ENCODE peak calls at places on chromosomes 2 and 18, in eight cellular contexts. One of them, this sample, is unnamed.

GRCh38 chr2:228681426-228681825 is 499.9 kb upstream of the SPHKAP start:
- DNase-seq in fibroblast of mammary gland: peak
- DNase-seq in cardiac fibroblast: peak
- DNase-seq in GM06990: no peak
- DNase-seq in kidney: no peak
- DNase-seq in astrocyte of the spinal cord: peak
- DNase-seq in psoas muscle: no peak
- DNase-seq in GM12865: no peak
- DNase-seq in this sample: peak

GRCh38 chr2:154623819-154624218 is 74.7 kb upstream of the KCNJ3 start:
- DNase-seq in fibroblast of mammary gland: peak
- DNase-seq in cardiac fibroblast: peak
- DNase-seq in GM06990: no peak
- DNase-seq in kidney: no peak
- DNase-seq in astrocyte of the spinal cord: peak
- DNase-seq in psoas muscle: no peak
- DNase-seq in GM12865: peak
- DNase-seq in this sample: peak

GRCh38 chr2:200944467-200945394 is 18.7 kb downstream of the ORC2 start:
- DNase-seq in fibroblast of mammary gland: peak
- DNase-seq in cardiac fibroblast: peak
- DNase-seq in GM06990: no peak
- DNase-seq in kidney: no peak
- DNase-seq in astrocyte of the spinal cord: peak
- DNase-seq in psoas muscle: no peak
- DNase-seq in GM12865: peak
- DNase-seq in this sample: peak

GRCh38 chr2:212686285-212686895 is 147.8 kb upstream of the ERBB4 start:
- DNase-seq in fibroblast of mammary gland: peak
- DNase-seq in cardiac fibroblast: peak
- DNase-seq in GM06990: peak
- DNase-seq in kidney: no peak
- DNase-seq in astrocyte of the spinal cord: peak
- DNase-seq in psoas muscle: peak
- DNase-seq in GM12865: peak
- DNase-seq in this sample: peak

GRCh38 chr2:63344575-63345284 is 243.5 kb downstream of the WDPCP start:
- DNase-seq in fibroblast of mammary gland: no peak
- DNase-seq in cardiac fibroblast: no peak
- DNase-seq in GM06990: peak
- DNase-seq in kidney: no peak
- DNase-seq in astrocyte of the spinal cord: no peak
- DNase-seq in psoas muscle: no peak
- DNase-seq in GM12865: peak
- DNase-seq in this sample: no peak

GRCh38 chr2:101608411-101609317 is 88.8 kb upstream of the MAP4K4 start:
- DNase-seq in fibroblast of mammary gland: peak
- DNase-seq in cardiac fibroblast: no peak
- DNase-seq in GM06990: no peak
- DNase-seq in kidney: no peak
- DNase-seq in astrocyte of the spinal cord: no peak
- DNase-seq in psoas muscle: no peak
- DNase-seq in GM12865: no peak
- DNase-seq in this sample: no peak

GRCh38 chr18:12308386-12309100 is 502 bp downstream of the TUBB6 start:
- DNase-seq in fibroblast of mammary gland: peak
- DNase-seq in cardiac fibroblast: peak
- DNase-seq in GM06990: peak
- DNase-seq in kidney: peak
- DNase-seq in astrocyte of the spinal cord: peak
- DNase-seq in psoas muscle: peak
- DNase-seq in GM12865: peak
- DNase-seq in this sample: peak

GRCh38 chr2:207531024-207531411 is 1.3 kb downstream of the CREB1 start:
- DNase-seq in fibroblast of mammary gland: peak
- DNase-seq in cardiac fibroblast: peak
- DNase-seq in GM06990: peak
- DNase-seq in kidney: no peak
- DNase-seq in astrocyte of the spinal cord: no peak
- DNase-seq in psoas muscle: no peak
- DNase-seq in GM12865: peak
- DNase-seq in this sample: no peak

GRCh38 chr18:7617738-7618422 is 50.8 kb downstream of the PTPRM start:
- DNase-seq in fibroblast of mammary gland: peak
- DNase-seq in cardiac fibroblast: peak
- DNase-seq in GM06990: no peak
- DNase-seq in kidney: no peak
- DNase-seq in astrocyte of the spinal cord: peak
- DNase-seq in psoas muscle: no peak
- DNase-seq in GM12865: no peak
- DNase-seq in this sample: peak

GRCh38 chr2:190578158-190579057 is 43.9 kb upstream of the NEMP2 start:
- DNase-seq in fibroblast of mammary gland: peak
- DNase-seq in cardiac fibroblast: peak
- DNase-seq in GM06990: no peak
- DNase-seq in kidney: no peak
- DNase-seq in astrocyte of the spinal cord: no peak
- DNase-seq in psoas muscle: no peak
- DNase-seq in GM12865: no peak
- DNase-seq in this sample: peak

GRCh38 chr18:68275616-68276015 is 439.3 kb downstream of the TMX3 start:
- DNase-seq in fibroblast of mammary gland: peak
- DNase-seq in cardiac fibroblast: peak
- DNase-seq in GM06990: no peak
- DNase-seq in kidney: no peak
- DNase-seq in astrocyte of the spinal cord: peak
- DNase-seq in psoas muscle: no peak
- DNase-seq in GM12865: no peak
- DNase-seq in this sample: peak

GRCh38 chr2:235461763-235462414 is 32.0 kb upstream of the AGAP1 start:
- DNase-seq in fibroblast of mammary gland: no peak
- DNase-seq in cardiac fibroblast: no peak
- DNase-seq in GM06990: no peak
- DNase-seq in kidney: no peak
- DNase-seq in astrocyte of the spinal cord: no peak
- DNase-seq in psoas muscle: no peak
- DNase-seq in GM12865: no peak
- DNase-seq in this sample: no peak

GRCh38 chr18:67742954-67743353 is 226.4 kb upstream of the DSEL start:
- DNase-seq in fibroblast of mammary gland: peak
- DNase-seq in cardiac fibroblast: no peak
- DNase-seq in GM06990: no peak
- DNase-seq in kidney: no peak
- DNase-seq in astrocyte of the spinal cord: no peak
- DNase-seq in psoas muscle: no peak
- DNase-seq in GM12865: no peak
- DNase-seq in this sample: no peak

GRCh38 chr2:33267745-33268144 is 208.7 kb upstream of the RASGRP3 start:
- DNase-seq in fibroblast of mammary gland: peak
- DNase-seq in cardiac fibroblast: peak
- DNase-seq in GM06990: no peak
- DNase-seq in kidney: no peak
- DNase-seq in astrocyte of the spinal cord: no peak
- DNase-seq in psoas muscle: no peak
- DNase-seq in GM12865: no peak
- DNase-seq in this sample: peak

GRCh38 chr2:85862426-85862825 is 26.4 kb downstream of the ST3GAL5 start:
- DNase-seq in fibroblast of mammary gland: no peak
- DNase-seq in cardiac fibroblast: no peak
- DNase-seq in GM06990: no peak
- DNase-seq in kidney: no peak
- DNase-seq in astrocyte of the spinal cord: peak
- DNase-seq in psoas muscle: no peak
- DNase-seq in GM12865: no peak
- DNase-seq in this sample: no peak

GRCh38 chr2:36485521-36485920 is 112.4 kb downstream of the FEZ2 start:
- DNase-seq in fibroblast of mammary gland: peak
- DNase-seq in cardiac fibroblast: peak
- DNase-seq in GM06990: no peak
- DNase-seq in kidney: no peak
- DNase-seq in astrocyte of the spinal cord: peak
- DNase-seq in psoas muscle: no peak
- DNase-seq in GM12865: no peak
- DNase-seq in this sample: peak

GRCh38 chr18:45863469-45863868 is 38.0 kb downstream of the SIGLEC15 start:
- DNase-seq in fibroblast of mammary gland: no peak
- DNase-seq in cardiac fibroblast: no peak
- DNase-seq in GM06990: no peak
- DNase-seq in kidney: no peak
- DNase-seq in astrocyte of the spinal cord: no peak
- DNase-seq in psoas muscle: no peak
- DNase-seq in GM12865: no peak
- DNase-seq in this sample: no peak

GRCh38 chr2:72533767-72534166 is 292.1 kb downstream of the EXOC6B start:
- DNase-seq in fibroblast of mammary gland: peak
- DNase-seq in cardiac fibroblast: no peak
- DNase-seq in GM06990: no peak
- DNase-seq in kidney: no peak
- DNase-seq in astrocyte of the spinal cord: peak
- DNase-seq in psoas muscle: no peak
- DNase-seq in GM12865: no peak
- DNase-seq in this sample: peak

DNA sequence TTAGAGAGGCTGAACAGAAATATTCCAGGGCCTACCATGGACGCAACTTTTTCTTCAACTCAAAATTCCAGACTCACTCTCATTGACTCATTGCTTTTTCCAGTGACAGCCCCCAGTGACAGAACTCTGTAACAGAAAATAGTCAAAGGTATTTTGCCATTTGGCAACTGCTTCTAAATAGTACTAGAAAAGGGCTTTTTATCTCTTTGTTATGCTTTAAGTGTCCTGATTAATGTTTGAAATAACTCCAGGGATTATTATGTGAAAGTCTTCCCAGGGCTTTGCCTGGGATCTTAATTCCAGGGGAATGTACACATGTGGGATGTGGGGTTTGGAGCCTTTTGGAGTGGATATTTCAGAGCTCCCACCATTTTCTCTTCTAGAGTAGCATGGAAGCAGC is 198.7 kb downstream of the KCNS3 start:
- DNase-seq in fibroblast of mammary gland: no peak
- DNase-seq in cardiac fibroblast: no peak
- DNase-seq in GM06990: no peak
- DNase-seq in kidney: no peak
- DNase-seq in astrocyte of the spinal cord: no peak
- DNase-seq in psoas muscle: no peak
- DNase-seq in GM12865: no peak
- DNase-seq in this sample: no peak
- H3K4me3 ChIP-seq in fibroblast of mammary gland: no peak
- H3K4me3 ChIP-seq in cardiac fibroblast: no peak
- H3K4me3 ChIP-seq in GM06990: no peak
- H3K4me3 ChIP-seq in kidney: no peak
- H3K4me3 ChIP-seq in astrocyte of the spinal cord: no peak
- H3K4me3 ChIP-seq in psoas muscle: no peak
- H3K4me3 ChIP-seq in GM12865: no peak
- H3K4me3 ChIP-seq in this sample: no peak

GRCh38 chr18:43420950-43421349 is 143.7 kb upstream of the SYT4 start:
- DNase-seq in fibroblast of mammary gland: no peak
- DNase-seq in cardiac fibroblast: no peak
- DNase-seq in GM06990: no peak
- DNase-seq in kidney: no peak
- DNase-seq in astrocyte of the spinal cord: no peak
- DNase-seq in psoas muscle: no peak
- DNase-seq in GM12865: no peak
- DNase-seq in this sample: no peak
- TF ChIP-seq CTCF in fibroblast of mammary gland: peak
- TF ChIP-seq CTCF in cardiac fibroblast: peak
- TF ChIP-seq CTCF in GM06990: peak
- TF ChIP-seq CTCF in kidney: no peak
- TF ChIP-seq CTCF in astrocyte of the spinal cord: peak
- TF ChIP-seq CTCF in psoas muscle: no peak
- TF ChIP-seq CTCF in GM12865: peak
- TF ChIP-seq CTCF in this sample: peak

GRCh38 chr2:224033601-224034000 is 5.5 kb downstream of the SERPINE2 start:
- DNase-seq in fibroblast of mammary gland: no peak
- DNase-seq in cardiac fibroblast: no peak
- DNase-seq in GM06990: no peak
- DNase-seq in kidney: no peak
- DNase-seq in astrocyte of the spinal cord: no peak
- DNase-seq in psoas muscle: no peak
- DNase-seq in GM12865: no peak
- DNase-seq in this sample: no peak
- H3K4me3 ChIP-seq in fibroblast of mammary gland: no peak
- H3K4me3 ChIP-seq in cardiac fibroblast: no peak
- H3K4me3 ChIP-seq in GM06990: no peak
- H3K4me3 ChIP-seq in kidney: no peak
- H3K4me3 ChIP-seq in astrocyte of the spinal cord: no peak
- H3K4me3 ChIP-seq in psoas muscle: no peak
- H3K4me3 ChIP-seq in GM12865: no peak
- H3K4me3 ChIP-seq in this sample: no peak

DNA sequence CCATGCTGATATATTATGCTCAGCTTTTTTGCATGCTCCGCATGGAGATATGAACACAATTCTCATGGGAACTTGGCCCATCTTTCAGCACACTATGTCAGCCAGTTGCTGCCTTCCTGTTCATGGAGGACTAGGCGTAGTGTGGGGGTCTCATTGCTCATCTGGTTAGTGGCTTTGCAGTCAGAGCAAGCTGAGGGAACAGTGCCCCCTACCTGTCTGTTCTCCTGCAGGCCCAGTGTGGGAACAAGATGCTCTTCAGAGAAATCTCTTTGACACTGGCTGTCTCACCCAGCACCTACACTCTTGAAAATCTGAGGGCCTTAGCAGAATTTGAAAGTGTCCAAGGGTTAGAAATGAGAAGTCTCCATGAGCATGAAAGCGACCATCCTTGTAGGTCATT is 47.1 kb downstream of the SPTBN1 start:
- DNase-seq in fibroblast of mammary gland: peak
- DNase-seq in cardiac fibroblast: peak
- DNase-seq in GM06990: no peak
- DNase-seq in kidney: no peak
- DNase-seq in astrocyte of the spinal cord: no peak
- DNase-seq in psoas muscle: no peak
- DNase-seq in GM12865: peak
- DNase-seq in this sample: peak
- TF ChIP-seq CTCF in fibroblast of mammary gland: peak
- TF ChIP-seq CTCF in cardiac fibroblast: peak
- TF ChIP-seq CTCF in GM06990: peak
- TF ChIP-seq CTCF in kidney: peak
- TF ChIP-seq CTCF in astrocyte of the spinal cord: peak
- TF ChIP-seq CTCF in psoas muscle: peak
- TF ChIP-seq CTCF in GM12865: peak
- TF ChIP-seq CTCF in this sample: peak